ENCODE peak calls at places on chromosomes 2 and 18, in four cellular contexts. One of them, this sample, is unnamed.

GRCh38 chr2:186129767-186130581 is 356.1 kb upstream of the ZC3H15 start:
- DNase-seq in adipocyte: peak; percentile 70
- DNase-seq in adrenal gland: no peak
- DNase-seq in bronchial epithelial cell: peak; percentile 71
- DNase-seq in this sample: peak; percentile 5

GRCh38 chr2:203782262-203782976 is 76.0 kb downstream of the CD28 start:
- DNase-seq in adipocyte: peak; percentile 69
- DNase-seq in bronchial epithelial cell: peak; percentile 98
- DNase-seq in adrenal gland: no peak
- DNase-seq in this sample: peak; percentile 63

GRCh38 chr2:95073856-95074662 is 47.5 kb downstream of the MRPS5 start:
- DNase-seq in adipocyte: no peak
- DNase-seq in bronchial epithelial cell: no peak
- DNase-seq in adrenal gland: no peak
- DNase-seq in this sample: no peak

GRCh38 chr2:54574107-54574859 is 118.2 kb downstream of the SPTBN1 start:
- DNase-seq in bronchial epithelial cell: peak; percentile 72
- DNase-seq in adipocyte: no peak
- DNase-seq in adrenal gland: peak; percentile 65
- DNase-seq in this sample: peak; percentile 40

GRCh38 chr18:9009703-9010488 is 92.6 kb upstream of the NDUFV2 start:
- DNase-seq in adrenal gland: no peak
- DNase-seq in bronchial epithelial cell: no peak
- DNase-seq in adipocyte: no peak
- DNase-seq in this sample: no peak

GRCh38 chr2:72793798-72794447 is 31.9 kb downstream of the EXOC6B start:
- DNase-seq in bronchial epithelial cell: no peak
- DNase-seq in adipocyte: peak; percentile 53
- DNase-seq in adrenal gland: no peak
- DNase-seq in this sample: peak; percentile 71

GRCh38 chr2:100281521-100282438 is 40.5 kb downstream of the LONRF2 start:
- DNase-seq in adrenal gland: peak; percentile 36
- DNase-seq in adipocyte: peak; percentile 86
- DNase-seq in bronchial epithelial cell: no peak
- DNase-seq in this sample: peak; percentile 75

GRCh38 chr2:121694398-121695178 is 42.1 kb downstream of the NIFK start:
- DNase-seq in bronchial epithelial cell: peak; percentile 41
- DNase-seq in adipocyte: peak; percentile 66
- DNase-seq in adrenal gland: no peak
- DNase-seq in this sample: no peak

GRCh38 chr2:70842401-70842800 is 6.8 kb upstream of the CD207 start:
- DNase-seq in adipocyte: no peak
- DNase-seq in bronchial epithelial cell: no peak
- DNase-seq in adrenal gland: no peak
- DNase-seq in this sample: no peak

GRCh38 chr2:119148082-119148715 is 10.4 kb downstream of the C1QL2 start:
- DNase-seq in adrenal gland: no peak
- DNase-seq in adipocyte: no peak
- DNase-seq in bronchial epithelial cell: no peak
- DNase-seq in this sample: no peak

GRCh38 chr18:26135563-26135962 is 1.9 kb downstream of the PSMA8 start:
- DNase-seq in adrenal gland: no peak
- DNase-seq in bronchial epithelial cell: no peak
- DNase-seq in adipocyte: no peak
- DNase-seq in this sample: no peak

GRCh38 chr2:120722603-120723421 is 12.9 kb upstream of the GLI2 start:
- DNase-seq in adrenal gland: no peak
- DNase-seq in adipocyte: peak; percentile 28
- DNase-seq in bronchial epithelial cell: peak; percentile 16
- DNase-seq in this sample: peak; percentile 68

GRCh38 chr2:133838642-133839370 is 270.5 kb upstream of the NCKAP5 start:
- DNase-seq in bronchial epithelial cell: no peak
- DNase-seq in adipocyte: no peak
- DNase-seq in adrenal gland: no peak
- DNase-seq in this sample: no peak

GRCh38 chr2:26401739-26402541 is at the start of gene DRC1:
- DNase-seq in bronchial epithelial cell: peak; percentile 61
- DNase-seq in adrenal gland: peak; percentile 54
- DNase-seq in adipocyte: peak; percentile 81
- DNase-seq in this sample: peak; percentile 92

GRCh38 chr2:224754129-224754528 is 38.0 kb upstream of the CCDC195 start:
- DNase-seq in bronchial epithelial cell: peak; percentile 57
- DNase-seq in adipocyte: peak; percentile 90
- DNase-seq in adrenal gland: no peak
- DNase-seq in this sample: peak; percentile 81

GRCh38 chr2:128593518-128594272 is 275.0 kb upstream of the HS6ST1 start:
- DNase-seq in adrenal gland: no peak
- DNase-seq in bronchial epithelial cell: no peak
- DNase-seq in adipocyte: no peak
- DNase-seq in this sample: peak; percentile 77

GRCh38 chr2:156845806-156846558 is 409.8 kb downstream of the GPD2 start:
- DNase-seq in adipocyte: peak; percentile 27
- DNase-seq in bronchial epithelial cell: peak; percentile 25
- DNase-seq in adrenal gland: no peak
- DNase-seq in this sample: no peak

GRCh38 chr2:98793275-98793674 is 62.3 kb upstream of the MGAT4A start:
- DNase-seq in adrenal gland: no peak
- DNase-seq in bronchial epithelial cell: peak; percentile 80
- DNase-seq in adipocyte: no peak
- DNase-seq in this sample: no peak

GRCh38 chr2:85794491-85795121 is 40.8 kb downstream of the ATOH8 start:
- DNase-seq in adrenal gland: no peak
- DNase-seq in bronchial epithelial cell: no peak
- DNase-seq in adipocyte: no peak
- DNase-seq in this sample: no peak

GRCh38 chr18:12990662-12990976 is 543 bp upstream of the CEP192 start:
- DNase-seq in bronchial epithelial cell: no peak
- DNase-seq in adrenal gland: no peak
- DNase-seq in adipocyte: no peak
- DNase-seq in this sample: no peak

GRCh38 chr18:12991839-12992216 is 666 bp downstream of the CEP192 start:
- DNase-seq in bronchial epithelial cell: peak; percentile 67
- DNase-seq in adrenal gland: no peak
- DNase-seq in adipocyte: no peak
- DNase-seq in this sample: no peak

GRCh38 chr18:12989397-12990127 is 1.6 kb upstream of the CEP192 start:
- DNase-seq in adipocyte: no peak
- DNase-seq in bronchial epithelial cell: no peak
- DNase-seq in adrenal gland: no peak
- DNase-seq in this sample: no peak

GRCh38 chr18:12990977-12991838 is at the start of gene CEP192:
- DNase-seq in adrenal gland: peak; percentile 98
- DNase-seq in adipocyte: peak; percentile 99
- DNase-seq in bronchial epithelial cell: peak; percentile 93
- DNase-seq in this sample: peak; percentile 99

GRCh38 chr18:12990128-12990485 is 1.1 kb upstream of the CEP192 start:
- DNase-seq in adipocyte: no peak
- DNase-seq in bronchial epithelial cell: peak; percentile 10
- DNase-seq in adrenal gland: no peak
- DNase-seq in this sample: no peak
- H3K4me3 ChIP-seq in adipocyte: peak overlapping the region; percentile 87
- H3K4me3 ChIP-seq in bronchial epithelial cell: no peak overlapping the region
- H3K4me3 ChIP-seq in adrenal gland: peak overlapping the region; percentile 69
- H3K4me3 ChIP-seq in this sample: peak overlapping the region; percentile 80

GRCh38 chr2:189444322-189444721 is 3.0 kb downstream of the WDR75 start:
- DNase-seq in adipocyte: peak; percentile 34
- DNase-seq in bronchial epithelial cell: peak; percentile 31
- DNase-seq in adrenal gland: no peak
- DNase-seq in this sample: no peak
- H3K4me3 ChIP-seq in adipocyte: no peak overlapping the region
- H3K4me3 ChIP-seq in bronchial epithelial cell: no peak overlapping the region
- H3K4me3 ChIP-seq in adrenal gland: no peak overlapping the region
- H3K4me3 ChIP-seq in this sample: no peak overlapping the region

GRCh38 chr18:79216176-79216575 is 147.0 kb downstream of the ATP9B start:
- DNase-seq in adrenal gland: no peak
- DNase-seq in bronchial epithelial cell: no peak
- DNase-seq in adipocyte: no peak
- DNase-seq in this sample: no peak
- H3K4me3 ChIP-seq in adrenal gland: no peak overlapping the region
- H3K4me3 ChIP-seq in bronchial epithelial cell: no peak overlapping the region
- H3K4me3 ChIP-seq in adipocyte: no peak overlapping the region
- H3K4me3 ChIP-seq in this sample: no peak overlapping the region

DNA sequence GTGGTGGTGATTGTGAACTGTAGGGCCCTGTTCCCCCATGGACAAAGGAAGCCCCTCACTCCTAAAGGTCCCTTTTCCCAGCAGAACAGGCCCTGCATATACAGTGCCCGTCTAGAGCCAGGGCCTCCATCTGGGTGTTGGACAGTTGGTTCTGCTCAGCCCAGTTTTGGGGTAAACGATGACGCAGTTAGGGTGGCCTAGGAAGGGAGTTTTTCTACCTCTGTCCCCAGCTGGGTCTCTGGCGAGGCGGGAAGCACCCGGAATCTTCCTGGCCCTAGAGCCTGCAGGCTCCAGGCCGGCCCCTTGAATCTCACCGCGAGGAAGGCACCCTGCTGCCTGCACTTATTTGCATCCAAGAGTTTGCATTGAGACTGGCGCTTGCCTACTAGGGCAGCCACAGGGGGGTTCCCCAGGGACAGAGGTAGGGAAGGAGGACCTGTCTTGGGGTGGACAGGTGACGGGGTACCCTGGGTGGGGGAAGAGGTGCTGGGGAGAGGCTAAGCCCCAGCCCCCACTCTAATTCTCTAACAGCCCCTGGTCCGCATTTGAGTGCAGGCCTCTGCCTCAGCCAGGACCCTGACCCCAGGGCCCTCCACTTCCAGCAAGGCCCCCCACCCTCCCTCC is 514 bp upstream of the MTA3 start:
- DNase-seq in adrenal gland: peak; percentile 45
- DNase-seq in adipocyte: peak; percentile 11
- DNase-seq in bronchial epithelial cell: no peak
- DNase-seq in this sample: peak; percentile 55
- H3K4me3 ChIP-seq in adrenal gland: peak overlapping the region; percentile 90
- H3K4me3 ChIP-seq in adipocyte: peak overlapping the region; percentile 44
- H3K4me3 ChIP-seq in bronchial epithelial cell: peak overlapping the region; percentile 81
- H3K4me3 ChIP-seq in this sample: peak overlapping the region; percentile 99

DNA sequence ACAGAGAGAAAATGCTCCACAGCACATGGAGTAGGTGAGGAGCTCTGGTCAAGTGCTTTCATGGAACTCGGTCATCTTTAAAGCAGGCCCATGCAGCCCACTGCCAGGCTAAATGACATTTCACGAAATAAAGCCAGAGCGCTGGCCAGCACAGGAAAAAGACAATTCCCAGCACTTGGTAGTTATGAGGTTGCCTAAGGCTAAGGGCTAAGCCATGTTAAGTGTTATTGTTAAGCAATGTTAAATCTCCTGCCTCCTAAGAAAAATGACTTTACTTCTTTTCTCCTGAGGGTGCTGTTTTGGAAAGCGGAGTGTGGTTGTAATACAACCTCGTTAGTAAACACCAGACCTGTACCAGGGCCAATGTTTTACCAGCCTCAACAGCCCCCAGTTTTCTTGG is 125.9 kb upstream of the NRP2 start:
- DNase-seq in bronchial epithelial cell: no peak
- DNase-seq in adrenal gland: no peak
- DNase-seq in adipocyte: peak; percentile 9
- DNase-seq in this sample: no peak
- H3K4me3 ChIP-seq in bronchial epithelial cell: no peak overlapping the region
- H3K4me3 ChIP-seq in adrenal gland: no peak overlapping the region
- H3K4me3 ChIP-seq in adipocyte: no peak overlapping the region
- H3K4me3 ChIP-seq in this sample: no peak overlapping the region

DNA sequence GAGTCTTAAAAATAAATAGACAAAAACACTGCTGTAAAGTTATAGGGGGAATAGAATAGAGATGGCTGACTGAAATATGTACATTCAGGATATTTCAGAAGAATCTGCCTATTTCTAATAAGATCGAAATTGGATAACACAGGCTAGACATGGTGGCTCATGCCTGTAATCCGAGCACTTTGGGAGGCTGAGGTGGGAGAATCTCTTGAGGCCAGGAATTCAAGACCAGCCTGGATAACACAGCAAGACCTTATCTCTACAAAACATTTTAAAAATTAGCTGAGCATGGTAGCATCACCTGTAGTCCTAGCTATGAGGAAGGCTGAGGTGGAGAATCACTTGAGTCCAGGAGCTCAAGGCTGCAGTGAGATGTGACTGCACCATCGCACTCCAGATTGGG is 146.6 kb upstream of the CCDC150 start:
- DNase-seq in adipocyte: no peak
- DNase-seq in bronchial epithelial cell: no peak
- DNase-seq in adrenal gland: no peak
- DNase-seq in this sample: no peak
- H3K4me3 ChIP-seq in adipocyte: no peak overlapping the region
- H3K4me3 ChIP-seq in bronchial epithelial cell: no peak overlapping the region
- H3K4me3 ChIP-seq in adrenal gland: no peak overlapping the region
- H3K4me3 ChIP-seq in this sample: no peak overlapping the region

GRCh38 chr2:143954208-143954607 is 565.7 kb downstream of the ZEB2 start:
- DNase-seq in adrenal gland: no peak
- DNase-seq in bronchial epithelial cell: no peak
- DNase-seq in adipocyte: peak; percentile 57
- DNase-seq in this sample: peak; percentile 35
- H3K4me3 ChIP-seq in adrenal gland: no peak overlapping the region
- H3K4me3 ChIP-seq in bronchial epithelial cell: no peak overlapping the region
- H3K4me3 ChIP-seq in adipocyte: peak overlapping the region; percentile 36
- H3K4me3 ChIP-seq in this sample: no peak overlapping the region

GRCh38 chr18:32371384-32371783 is 99.3 kb downstream of the GAREM1 start:
- DNase-seq in adrenal gland: no peak
- DNase-seq in bronchial epithelial cell: no peak
- DNase-seq in adipocyte: no peak
- DNase-seq in this sample: no peak
- H3K4me3 ChIP-seq in adrenal gland: no peak overlapping the region
- H3K4me3 ChIP-seq in bronchial epithelial cell: no peak overlapping the region
- H3K4me3 ChIP-seq in adipocyte: no peak overlapping the region
- H3K4me3 ChIP-seq in this sample: no peak overlapping the region

GRCh38 chr2:62099050-62099449 is 96.9 kb upstream of the B3GNT2 start:
- DNase-seq in adrenal gland: no peak
- DNase-seq in adipocyte: no peak
- DNase-seq in bronchial epithelial cell: no peak
- DNase-seq in this sample: no peak

GRCh38 chr2:62101886-62102285 is 94.0 kb upstream of the B3GNT2 start:
- DNase-seq in adrenal gland: no peak
- DNase-seq in adipocyte: no peak
- DNase-seq in bronchial epithelial cell: no peak
- DNase-seq in this sample: no peak

GRCh38 chr2:62102402-62102920 is 93.5 kb upstream of the B3GNT2 start:
- DNase-seq in bronchial epithelial cell: no peak
- DNase-seq in adrenal gland: no peak
- DNase-seq in adipocyte: no peak
- DNase-seq in this sample: no peak

GRCh38 chr2:62099523-62100175 is 96.3 kb upstream of the B3GNT2 start:
- DNase-seq in bronchial epithelial cell: no peak
- DNase-seq in adipocyte: no peak
- DNase-seq in adrenal gland: no peak
- DNase-seq in this sample: no peak
- H3K4me3 ChIP-seq in bronchial epithelial cell: no peak overlapping the region
- H3K4me3 ChIP-seq in adipocyte: no peak overlapping the region
- H3K4me3 ChIP-seq in adrenal gland: no peak overlapping the region
- H3K4me3 ChIP-seq in this sample: no peak overlapping the region

This sample was measured in cardiac muscle cell.